ENCODE peak calls at places on chromosomes 3 and 15, in five cellular contexts. I, X, D, H and E are unnamed samples.

GRCh38 chr3:123881771-123882170 is 2.4 kb downstream of the MYLK start:
- DNase-seq in H (no peak), I (no peak), X (no peak), D (no peak), E (no peak)

GRCh38 chr15:48976444-48977088 is 12.8 kb upstream of the SHC4 start:
- DNase-seq in X (no peak), H (no peak), I (no peak), D (no peak), E (no peak)

GRCh38 chr3:129120254-129121004 is 1.2 kb downstream of the RAB43 start:
- DNase-seq in H (peak; percentile 91), X (peak; percentile 90), I (peak; percentile 96), D (peak; percentile 63), E (peak; percentile 92)

GRCh38 chr15:45354711-45355110 is 23.6 kb downstream of the GATM start:
- DNase-seq in I (no peak), X (no peak), D (no peak), H (no peak), E (no peak)

GRCh38 chr3:172929451-172929850 is 178.9 kb downstream of the ECT2 start:
- DNase-seq in X (no peak), D (no peak), H (no peak), I (no peak), E (no peak)

GRCh38 chr3:13850161-13850945 is 29.5 kb downstream of the WNT7A start:
- DNase-seq in H (no peak), X (no peak), D (no peak), I (no peak), E (no peak)

GRCh38 chr3:50213383-50213782 is 8.3 kb downstream of the SLC38A3 start:
- DNase-seq in X (no peak), I (no peak), D (no peak), H (peak; percentile 75), E (no peak)

GRCh38 chr3:21390136-21390535 is 360.9 kb downstream of the ZNF385D start:
- DNase-seq in X (no peak), D (no peak), H (no peak), I (no peak), E (peak; percentile 57)

GRCh38 chr3:72756900-72757299 is 91.3 kb downstream of the SHQ1 start:
- DNase-seq in D (no peak), I (no peak), X (no peak), H (no peak), E (no peak)

GRCh38 chr15:67066041-67067021 is 929 bp downstream of the SMAD3 start:
- DNase-seq in D (no peak), X (peak; percentile 67), H (peak; percentile 46), I (no peak), E (peak; percentile 63)

GRCh38 chr3:14534379-14535191 is 5.6 kb downstream of the GRIP2 start:
- DNase-seq in D (no peak), X (no peak), H (no peak), I (no peak), E (no peak)

GRCh38 chr3:50237133-50237651 is 1.2 kb downstream of the GNAI2 start:
- DNase-seq in X (peak; percentile 60), D (no peak), I (no peak), H (no peak), E (peak; percentile 59)

GRCh38 chr3:158977497-158977896 is 175.6 kb downstream of the MFSD1 start:
- DNase-seq in H (peak; percentile 64), X (no peak), I (no peak), D (no peak), E (no peak)

GRCh38 chr3:31622636-31623288 is 90.0 kb downstream of the STT3B start:
- DNase-seq in X (no peak), D (no peak), H (no peak), I (no peak), E (no peak)

GRCh38 chr3:131221731-131222130 is 159.8 kb upstream of the NUDT16 start:
- DNase-seq in D (no peak), X (no peak), I (no peak), H (no peak), E (peak; percentile 64)

GRCh38 chr15:69665641-69666091 is 213.0 kb downstream of the RPLP1 start:
- DNase-seq in H (no peak), D (no peak), I (no peak), X (peak; percentile 66), E (no peak)

GRCh38 chr15:73802336-73803105 is 49.4 kb upstream of the INSYN1 start:
- DNase-seq in D (no peak), I (no peak), X (no peak), H (no peak), E (no peak)

GRCh38 chr3:114093596-114093995 is 37.1 kb downstream of the QTRT2 start:
- DNase-seq in H (peak; percentile 43), D (no peak), I (no peak), X (no peak), E (peak; percentile 71)

GRCh38 chr3:13262493-13263211 is 157.5 kb downstream of the NUP210 start:
- DNase-seq in X (no peak), I (no peak), D (no peak), H (no peak), E (no peak)

GRCh38 chr15:51190424-51191068 is 95.8 kb upstream of the TNFAIP8L3 start:
- DNase-seq in H (no peak), X (no peak), I (no peak), D (no peak), E (no peak)

GRCh38 chr3:65146149-65146548 is 458.3 kb upstream of the ADAMTS9 start:
- DNase-seq in D (no peak), I (no peak), X (no peak), H (peak; percentile 28), E (no peak)

GRCh38 chr3:188554404-188554803 is 400.4 kb downstream of the LPP start:
- DNase-seq in D (no peak), I (no peak), H (no peak), X (no peak), E (peak; percentile 23)

GRCh38 chr3:73009750-73010149 is 13.1 kb downstream of the PPP4R2 start:
- DNase-seq in H (no peak), I (no peak), X (no peak), D (no peak), E (no peak)

GRCh38 chr15:81069909-81070308 is 64.2 kb upstream of the CFAP161 start:
- DNase-seq in H (no peak), D (no peak), X (no peak), I (no peak), E (no peak)

GRCh38 chr3:190003730-190004129 is 117.0 kb downstream of the P3H2 start:
- DNase-seq in I (no peak), H (no peak), D (no peak), X (no peak), E (peak; percentile 57)

GRCh38 chr3:127394984-127395662 is 107.3 kb upstream of the PRR20G start:
- DNase-seq in D (no peak), H (no peak), X (no peak), I (peak; percentile 49), E (no peak)

GRCh38 chr15:99564221-99565030 is 1.4 kb upstream of the MEF2A start:
- DNase-seq in D (no peak), X (peak; percentile 66), H (peak; percentile 37), I (no peak), E (peak; percentile 52)
- H3K4me3 ChIP-seq in D (peak overlapping the region; percentile 78), X (peak overlapping the region; percentile 71), H (no peak overlapping the region), I (peak overlapping the region; percentile 93), E (peak overlapping the region; percentile 71)

GRCh38 chr15:96497951-96498350 is 167.5 kb downstream of the NR2F2 start:
- DNase-seq in I (no peak), X (no peak), D (no peak), H (no peak), E (no peak)
- H3K36me3 ChIP-seq in I (no peaks in the 10 kb centered on the region), X (no peaks in the 10 kb centered on the region), D (no peaks in the 10 kb centered on the region), H (no peaks in the 10 kb centered on the region), E (no peaks in the 10 kb centered on the region)

GRCh38 chr3:66172394-66172793 is 48.4 kb upstream of the SLC25A26 start:
- DNase-seq in D (no peak), I (peak; percentile 7), H (no peak), X (no peak), E (no peak)
- H3K4me3 ChIP-seq in D (no peak overlapping the region), I (no peak overlapping the region), H (no peak overlapping the region), X (no peak overlapping the region), E (no peak overlapping the region)

GRCh38 chr15:40418126-40418525 is 12.5 kb downstream of the IVD start:
- DNase-seq in D (no peak), I (no peak), H (no peak), X (no peak), E (no peak)
- H3K36me3 ChIP-seq in D (no peaks in the 10 kb centered on the region), I (peaks cover 42% of the 10 kb centered on the region), H (no peaks in the 10 kb centered on the region), X (no peaks in the 10 kb centered on the region), E (peaks cover 52% of the 10 kb centered on the region)

GRCh38 chr3:62992520-62992919 is 117.3 kb upstream of the CADPS start:
- DNase-seq in X (no peak), H (no peak), D (no peak), I (no peak), E (no peak)

GRCh38 chr3:62995142-62995541 is 119.9 kb upstream of the CADPS start:
- DNase-seq in D (no peak), X (no peak), I (no peak), H (no peak), E (no peak)

GRCh38 chr3:62987721-62988120 is 112.5 kb upstream of the CADPS start:
- DNase-seq in H (no peak), D (no peak), I (no peak), X (no peak), E (no peak)

DNA sequence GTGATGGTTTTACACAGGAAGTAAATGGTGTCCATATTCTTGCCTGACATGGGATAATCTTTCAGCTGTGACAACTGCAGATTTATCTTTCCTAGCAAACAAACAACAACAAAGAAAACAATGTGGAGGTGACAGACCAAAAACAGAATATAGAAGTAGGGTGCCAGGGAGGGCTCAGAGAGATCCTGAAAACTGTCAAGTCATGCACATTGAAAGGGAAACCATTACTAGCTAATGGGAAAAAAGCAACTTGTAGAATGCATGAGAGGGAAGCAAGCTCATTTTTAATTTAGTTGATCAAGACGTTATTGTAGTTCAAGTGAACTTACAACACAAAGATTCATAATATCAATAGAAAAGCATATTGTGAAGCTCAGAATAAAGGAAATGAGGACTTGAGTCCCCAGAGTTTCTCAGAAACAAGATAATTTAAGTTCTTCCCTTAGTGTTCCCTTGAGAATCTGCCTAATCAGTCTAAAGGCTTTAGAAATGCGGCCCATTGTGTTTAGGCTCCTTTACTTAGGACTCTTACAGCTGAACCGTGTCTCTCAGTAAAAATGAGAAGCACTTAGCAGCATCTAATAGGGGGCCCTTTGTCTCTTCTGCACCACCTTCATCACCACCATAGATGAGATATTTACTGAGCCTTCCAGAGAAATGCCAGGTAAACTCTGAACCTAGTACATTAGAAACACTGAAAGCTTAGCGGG is 115.6 kb upstream of the CADPS start:
- DNase-seq in I (no peak), D (no peak), X (no peak), H (no peak), E (no peak)
- H3K4me3 ChIP-seq in I (no peak overlapping the region), D (no peak overlapping the region), X (no peak overlapping the region), H (no peak overlapping the region), E (no peak overlapping the region)

DNA sequence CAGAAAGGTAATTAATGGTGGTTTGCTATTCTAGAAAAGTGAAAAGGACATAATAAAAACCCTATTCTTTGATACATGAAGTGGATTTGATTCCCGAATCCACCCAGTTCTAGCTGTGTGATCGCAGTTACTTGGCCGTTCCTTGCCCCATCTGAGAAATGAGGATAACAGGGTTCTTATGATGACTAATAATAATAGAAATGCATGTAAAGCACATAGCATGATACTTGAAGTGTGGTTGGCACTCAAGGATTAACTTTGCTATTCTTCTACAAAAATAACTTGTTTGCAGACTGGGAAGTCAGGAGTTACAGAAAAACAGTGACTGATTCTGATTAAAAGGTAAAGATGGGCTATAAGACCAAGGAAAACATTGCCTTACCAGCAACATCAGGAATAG is 26.8 kb downstream of the PARL start:
- DNase-seq in H (no peak), X (no peak), I (no peak), D (no peak), E (no peak)
- H3K36me3 ChIP-seq in H (no peaks in the 10 kb centered on the region), X (no peaks in the 10 kb centered on the region), I (peaks cover 81% of the 10 kb centered on the region), D (peaks cover 7% of the 10 kb centered on the region), E (peaks cover 71% of the 10 kb centered on the region)

GRCh38 chr3:51964521-51964920 is 2.7 kb downstream of the PCBP4 start:
- DNase-seq in I (no peak), X (no peak), H (no peak), D (no peak), E (no peak)
- H3K4me3 ChIP-seq in I (no peak overlapping the region), X (no peak overlapping the region), H (no peak overlapping the region), D (no peak overlapping the region), E (no peak overlapping the region)